ENCODE peak calls at places on chromosomes 11 and 22, in five cellular contexts. K is DMS 273 treated with DMSO at 0.1 percent for 48 hours, P is substantia nigra, L is NCI-H1694 treated with DMSO at 0.1 percent for 48 hours, X is epithelial cell of proximal tubule. N is an unnamed sample.

GRCh38 chr11:94330789-94331188 is 26.4 kb downstream of the IZUMO1R start:
- DNase-seq in L (no peak), X (no peak), P (no peak), K (no peak), N (no peak)

GRCh38 chr11:5690216-5690615 is 626 bp downstream of the TRIM22 start:
- DNase-seq in P (no peak), L (no peak), X (no peak), K (no peak), N (peak; percentile 52)

GRCh38 chr11:75655619-75656018 is 13.2 kb downstream of the MAP6 start:
- DNase-seq in X (no peak), L (no peak), K (no peak), P (no peak), N (no peak)

GRCh38 chr11:8355418-8355742 is 91.7 kb upstream of the LMO1 start:
- DNase-seq in P (no peak), K (no peak), L (no peak), X (no peak), N (no peak)

GRCh38 chr22:43861529-43861928 is 784 bp downstream of the SULT4A1 start:
- DNase-seq in X (no peak), P (no peak), K (no peak), L (no peak), N (no peak)

GRCh38 chr11:122020902-122021301 is 95.1 kb downstream of the BLID start:
- DNase-seq in P (no peak), K (no peak), L (no peak), X (no peak), N (peak; percentile 30)

GRCh38 chr11:61022311-61023085 is 51.0 kb downstream of the CD6 start:
- DNase-seq in L (no peak), K (no peak), X (no peak), P (no peak), N (no peak)

GRCh38 chr11:3035333-3035732 is 21.9 kb downstream of the CARS1 start:
- DNase-seq in L (no peak), X (no peak), P (no peak), K (no peak), N (no peak)

GRCh38 chr22:42885446-42885845 is 28.4 kb upstream of the ARFGAP3 start:
- DNase-seq in P (no peak), L (no peak), X (no peak), K (no peak), N (no peak)

GRCh38 chr11:46514370-46514769 is 79.5 kb downstream of the AMBRA1 start:
- DNase-seq in K (no peak), L (no peak), X (no peak), P (no peak), N (no peak)

GRCh38 chr11:24155792-24156191 is 341.1 kb upstream of the LUZP2 start:
- DNase-seq in K (no peak), X (no peak), L (no peak), P (no peak), N (no peak)

GRCh38 chr11:95917188-95918036 is 6.5 kb downstream of the MTMR2 start:
- DNase-seq in K (no peak), X (no peak), L (no peak), P (no peak), N (peak; percentile 69)

GRCh38 chr22:28139993-28140392 is 220.9 kb upstream of the PITPNB start:
- DNase-seq in K (no peak), P (no peak), L (no peak), X (peak; percentile 22), N (peak; percentile 88)

GRCh38 chr11:110085255-110085838 is 7.8 kb upstream of the ZC3H12C start:
- DNase-seq in L (no peak), P (no peak), K (no peak), X (no peak), N (no peak)

GRCh38 chr11:15920856-15921629 is 435.3 kb downstream of the SOX6 start:
- DNase-seq in L (no peak), X (no peak), K (no peak), P (no peak), N (peak; percentile 70)

GRCh38 chr11:71279916-71280645 is 27.7 kb upstream of the SHANK2 start:
- DNase-seq in L (no peak), P (no peak), X (no peak), K (no peak), N (no peak)

GRCh38 chr11:132126973-132127900 is 756.8 kb downstream of the NTM start:
- DNase-seq in X (no peak), P (no peak), L (peak; percentile 63), K (no peak), N (peak; percentile 94)

GRCh38 chr22:43385770-43386641 is 25.8 kb upstream of the MPPED1 start:
- DNase-seq in P (peak; percentile 54), X (no peak), L (peak; percentile 74), K (peak; percentile 4), N (peak; percentile 83)

GRCh38 chr22:21650823-21651520 is 8.9 kb downstream of the SDF2L1 start:
- DNase-seq in X (no peak), P (no peak), L (no peak), K (no peak), N (no peak)

GRCh38 chr11:3193373-3194015 is 25.1 kb downstream of the MRGPRG start:
- DNase-seq in X (no peak), L (no peak), P (no peak), K (no peak), N (no peak)

GRCh38 chr11:95337175-95337957 is 106.4 kb upstream of the SESN3 start:
- DNase-seq in X (no peak), K (peak; percentile 87), P (peak; percentile 35), L (peak; percentile 50), N (peak; percentile 82)

GRCh38 chr11:10272132-10272531 is 21.9 kb downstream of the SBF2 start:
- DNase-seq in P (no peak), K (no peak), L (no peak), X (no peak), N (no peak)

GRCh38 chr11:76251576-76251975 is 45.3 kb upstream of the WNT11 start:
- DNase-seq in P (no peak), K (no peak), X (no peak), L (no peak), N (no peak)

GRCh38 chr11:111846063-111846462 is 25.3 kb downstream of the ALG9 start:
- DNase-seq in P (no peak), X (no peak), L (no peak), K (no peak), N (no peak)

GRCh38 chr11:118605116-118605867 is 2.1 kb upstream of the PHLDB1 start:
- DNase-seq in P (no peak), X (no peak), L (no peak), K (no peak), N (peak; percentile 75)

GRCh38 chr11:84097186-84097585 is 811.0 kb upstream of the CCDC90B start:
- DNase-seq in K (no peak), X (no peak), L (no peak), P (no peak), N (peak; percentile 20)

GRCh38 chr11:75667268-75667830 is 1.5 kb downstream of the MAP6 start:
- DNase-seq in P (no peak), L (no peak), X (no peak), K (no peak), N (peak; percentile 21)